ENCODE peak calls at places on chromosomes 3 and 15, in four cellular contexts. U is GM12891, K is GM12878, Z is K562. V is an unnamed sample.

GRCh38 chr3:15859507-15860013 is 61.8 kb upstream of the ANKRD28 start:
- DNase-seq in U (peak), K (no peak), Z (peak), V (peak)

GRCh38 chr3:32825601-32826375 is 8.0 kb downstream of the TRIM71 start:
- DNase-seq in U (no peak), K (no peak), Z (no peak), V (no peak)

GRCh38 chr3:123410149-123410515 is 38.8 kb downstream of the ADCY5 start:
- DNase-seq in U (no peak), K (no peak), Z (no peak), V (no peak)

GRCh38 chr3:119360736-119361462 is 66.7 kb downstream of the ARHGAP31 start:
- DNase-seq in U (no peak), K (no peak), Z (no peak), V (no peak)

GRCh38 chr15:70066422-70066821 is 31.3 kb downstream of the TLE3 start:
- DNase-seq in U (no peak), K (no peak), Z (no peak), V (no peak)

GRCh38 chr3:141170678-141171295 is 60.8 kb upstream of the PXYLP1 start:
- DNase-seq in U (no peak), K (no peak), Z (no peak), V (no peak)

GRCh38 chr3:12922299-12922698 is 80.9 kb upstream of the RPL32 start:
- DNase-seq in U (no peak), K (no peak), Z (no peak), V (no peak)

GRCh38 chr3:81744366-81744765 is 17.1 kb downstream of the GBE1 start:
- DNase-seq in U (no peak), K (no peak), Z (no peak), V (peak)

GRCh38 chr15:90611157-90611556 is 81.4 kb downstream of the CRTC3 start:
- DNase-seq in U (no peak), K (no peak), Z (no peak), V (no peak)

GRCh38 chr3:21435871-21436270 is 315.1 kb downstream of the ZNF385D start:
- DNase-seq in U (no peak), K (no peak), Z (no peak), V (no peak)

GRCh38 chr3:141441381-141442365 is 45.2 kb upstream of the RASA2 start:
- DNase-seq in U (peak), K (peak), Z (peak), V (peak)

GRCh38 chr3:4029135-4029534 is 229.9 kb downstream of the LRRN1 start:
- DNase-seq in U (no peak), K (no peak), Z (no peak), V (no peak)

DNA sequence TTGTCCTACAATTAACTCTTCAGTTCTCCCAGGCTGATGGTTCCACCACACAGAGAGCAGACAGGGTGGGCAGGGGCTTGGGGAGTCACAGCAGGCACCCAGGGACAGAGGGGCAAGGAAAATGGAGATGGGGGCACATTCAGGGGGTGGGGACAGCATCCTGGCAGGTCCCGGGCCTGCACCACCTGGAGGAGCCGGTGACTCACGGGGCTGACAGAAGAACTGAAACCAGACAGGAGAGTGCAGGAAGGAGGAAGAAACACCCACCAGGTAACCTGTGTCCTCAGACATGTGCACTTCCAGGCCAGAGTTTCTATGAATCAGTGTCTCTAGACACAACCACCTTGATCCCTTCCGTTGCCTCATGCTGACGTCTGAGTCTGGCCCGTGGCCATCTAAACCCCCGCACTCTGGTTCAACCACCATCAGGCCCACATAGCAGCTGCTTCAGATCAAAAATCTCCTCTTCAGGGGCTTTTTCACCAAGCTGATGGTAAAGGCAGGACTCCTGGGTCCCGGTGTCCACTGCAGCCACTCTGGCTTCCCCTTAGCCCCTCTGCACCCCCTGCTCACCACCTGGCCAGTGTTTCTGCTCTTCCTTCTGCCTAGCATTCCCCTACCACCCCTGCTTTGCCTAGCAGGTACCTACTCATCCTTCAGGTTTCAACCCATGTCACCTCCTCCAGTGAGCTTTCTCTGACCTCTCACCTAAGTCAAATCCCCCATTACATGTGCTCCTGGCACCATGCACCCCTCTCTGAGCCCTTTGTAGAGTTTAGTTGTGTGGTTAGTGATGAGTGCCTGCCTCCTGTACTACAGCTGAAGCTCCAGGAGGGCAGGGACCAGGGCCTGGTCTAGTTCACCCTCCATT is 16.5 kb upstream of the CYP11A1 start:
- DNase-seq in U (peak), K (peak), Z (no peak), V (no peak)
- TF ChIP-seq POLR2AphosphoS5 in U (peak), K (peak), Z (no peak), V (no peak)

GRCh38 chr3:171712168-171712938 is 97.9 kb downstream of the PLD1 start:
- DNase-seq in U (no peak), K (no peak), Z (no peak), V (no peak)
- TF ChIP-seq SPI1 in U (no peak), K (no peak), Z (no peak), V (no peak)

GRCh38 chr3:129070086-129070875 is 9.7 kb downstream of the GP9 start:
- DNase-seq in U (no peak), K (no peak), Z (no peak), V (no peak)

GRCh38 chr3:129063841-129064482 is 3.4 kb downstream of the GP9 start:
- DNase-seq in U (no peak), K (no peak), Z (no peak), V (no peak)

GRCh38 chr3:129064969-129065726 is 4.6 kb downstream of the GP9 start:
- DNase-seq in U (no peak), K (no peak), Z (no peak), V (no peak)

GRCh38 chr3:129065727-129066087 is 5.1 kb downstream of the GP9 start:
- DNase-seq in U (no peak), K (no peak), Z (no peak), V (no peak)

DNA sequence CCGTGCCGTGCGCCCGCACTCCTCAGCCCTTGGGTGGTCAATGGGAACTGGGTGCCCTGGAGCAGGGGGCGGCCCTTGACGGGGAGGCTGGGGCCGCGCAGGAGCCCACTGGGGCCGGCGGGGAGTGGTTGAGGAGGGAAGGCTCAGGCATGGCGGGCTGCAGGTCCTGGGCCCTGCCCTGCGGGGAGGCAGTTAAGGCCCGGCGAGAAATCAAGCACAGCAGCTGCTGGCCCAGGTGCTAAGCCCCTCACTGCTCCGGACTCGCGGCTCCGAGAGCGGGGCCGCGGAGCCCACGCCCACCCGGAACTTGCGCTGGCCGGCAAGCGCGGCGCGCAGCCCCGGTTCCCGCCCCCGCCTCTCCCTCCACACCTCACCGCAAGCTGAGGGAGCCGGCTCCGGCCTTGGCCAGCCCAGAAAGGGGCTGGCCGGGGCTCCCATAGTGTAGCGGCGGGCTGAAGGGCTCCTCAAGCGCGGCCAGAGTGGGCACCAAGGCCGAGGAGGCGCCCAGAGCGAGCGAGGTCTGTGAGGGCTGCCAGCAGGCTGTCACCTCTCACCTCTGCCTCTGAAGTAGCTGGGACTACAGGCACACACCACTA is 7.8 kb downstream of the GP9 start:
- DNase-seq in U (no peak), K (no peak), Z (no peak), V (peak)
- TF ChIP-seq POLR2AphosphoS5 in U (no peak), K (no peak), Z (no peak), V (no peak)

GRCh38 chr3:9068044-9068443 is 104.8 kb upstream of the RAD18 start:
- DNase-seq in U (no peak), K (no peak), Z (no peak), V (no peak)
- TF ChIP-seq SPI1 in U (no peak), K (no peak), Z (no peak), V (no peak)

GRCh38 chr3:58200121-58200709 is 10.6 kb downstream of the DNASE1L3 start:
- DNase-seq in U (no peak), K (no peak), Z (no peak), V (no peak)

GRCh38 chr3:58198362-58198761 is 12.4 kb downstream of the DNASE1L3 start:
- DNase-seq in U (no peak), K (no peak), Z (no peak), V (no peak)

GRCh38 chr3:58200846-58201355 is 9.9 kb downstream of the DNASE1L3 start:
- DNase-seq in U (no peak), K (no peak), Z (no peak), V (no peak)

GRCh38 chr3:58198804-58199203 is 12.0 kb downstream of the DNASE1L3 start:
- DNase-seq in U (no peak), K (no peak), Z (no peak), V (no peak)

GRCh38 chr3:58197588-58197987 is 13.2 kb downstream of the DNASE1L3 start:
- DNase-seq in U (no peak), K (no peak), Z (no peak), V (no peak)
- TF ChIP-seq POLR2AphosphoS5 in U (no peak), K (no peak), Z (no peak), V (no peak)